ENCODE peak calls at places on chromosomes 5 and 9, in four cellular contexts. C, F, T and W are unnamed samples.

GRCh38 chr9:115261656-115262081 is 143.7 kb upstream of the TNC start:
- DNase-seq in C (no peak), F (no peak), T (no peak), W (no peak)

GRCh38 chr5:174412374-174412773 is 312.0 kb upstream of the MSX2 start:
- DNase-seq in C (no peak), F (no peak), T (no peak), W (no peak)

GRCh38 chr9:131670247-131670681 is 69.6 kb downstream of the RAPGEF1 start:
- DNase-seq in C (peak; percentile 27), F (no peak), T (no peak), W (peak; percentile 67)

GRCh38 chr5:19608434-19608833 is 379.6 kb downstream of the CDH18 start:
- DNase-seq in C (no peak), F (no peak), T (no peak), W (no peak)

GRCh38 chr5:86029308-86029707 is 588.4 kb upstream of the COX7C start:
- DNase-seq in C (no peak), F (no peak), T (no peak), W (no peak)

GRCh38 chr5:32100230-32100629 is 73.9 kb downstream of the GOLPH3 start:
- DNase-seq in C (no peak), F (no peak), T (peak; percentile 26), W (no peak)

GRCh38 chr9:129687391-129687790 is 21.9 kb downstream of the PRRX2 start:
- DNase-seq in C (no peak), F (no peak), T (no peak), W (no peak)

GRCh38 chr5:148416921-148417320 is 33.2 kb downstream of the FBXO38 start:
- DNase-seq in C (peak; percentile 34), F (no peak), T (no peak), W (no peak)

GRCh38 chr5:35313296-35313695 is 83.0 kb upstream of the PRLR start:
- DNase-seq in C (no peak), F (no peak), T (no peak), W (no peak)

GRCh38 chr5:177509361-177509951 is at the start of gene DOK3:
- DNase-seq in C (no peak), F (peak; percentile 72), T (no peak), W (peak; percentile 67)

GRCh38 chr5:157236423-157236822 is 29.5 kb upstream of the CYFIP2 start:
- DNase-seq in C (no peak), F (no peak), T (no peak), W (no peak)

GRCh38 chr5:135600971-135601381 is 22.2 kb upstream of the CXCL14 start:
- DNase-seq in C (no peak), F (no peak), T (no peak), W (no peak)

GRCh38 chr5:126561908-126562307 is 33.1 kb downstream of the ALDH7A1 start:
- DNase-seq in C (no peak), F (no peak), T (no peak), W (no peak)

GRCh38 chr5:17129093-17129492 is 88.3 kb upstream of the BASP1 start:
- DNase-seq in C (no peak), F (no peak), T (no peak), W (no peak)

GRCh38 chr5:127014573-127014972 is 15.8 kb downstream of the MARCHF3 start:
- DNase-seq in C (no peak), F (no peak), T (no peak), W (no peak)

GRCh38 chr5:109105631-109106267 is 304.0 kb downstream of the PJA2 start:
- DNase-seq in C (no peak), F (no peak), T (no peak), W (no peak)

GRCh38 chr9:104494808-104495207 is 9.3 kb upstream of the OR13F1 start:
- DNase-seq in C (no peak), F (no peak), T (no peak), W (no peak)

GRCh38 chr5:52582313-52582712 is 205.4 kb upstream of the ITGA1 start:
- DNase-seq in C (no peak), F (no peak), T (no peak), W (no peak)

GRCh38 chr9:92617195-92617813 is 52.6 kb downstream of the IPPK start:
- DNase-seq in C (no peak), F (no peak), T (no peak), W (no peak)

GRCh38 chr9:91361294-91362201 is at the start of gene AUH:
- DNase-seq in C (peak; percentile 84), F (peak; percentile 95), T (peak; percentile 69), W (peak; percentile 91)

GRCh38 chr9:38244971-38245370 is 147.5 kb upstream of the ALDH1B1 start:
- DNase-seq in C (no peak), F (no peak), T (no peak), W (no peak)

GRCh38 chr9:133653638-133654037 is 17.5 kb downstream of the DBH start:
- DNase-seq in C (no peak), F (no peak), T (no peak), W (no peak)

GRCh38 chr5:460413-460700 is 17.4 kb downstream of the EXOC3 start:
- DNase-seq in C (no peak), F (peak; percentile 64), T (no peak), W (peak; percentile 7)

GRCh38 chr9:137388589-137389427 is 34.2 kb downstream of the EXD3 start:
- DNase-seq in C (no peak), F (peak; percentile 69), T (no peak), W (no peak)

GRCh38 chr5:124410539-124410938 is 335.9 kb downstream of the ZNF608 start:
- DNase-seq in C (no peak), F (no peak), T (no peak), W (no peak)

GRCh38 chr9:136679431-136679941 is 7.8 kb downstream of the AGPAT2 start:
- DNase-seq in C (no peak), F (no peak), T (no peak), W (no peak)

GRCh38 chr5:66475731-66476130 is 120.5 kb upstream of the MAST4 start:
- DNase-seq in C (no peak), F (no peak), T (no peak), W (no peak)

GRCh38 chr9:129750010-129750409 is 2.8 kb downstream of the PTGES start:
- DNase-seq in C (no peak), F (no peak), T (no peak), W (no peak)

GRCh38 chr9:32304495-32304894 is 79.9 kb upstream of the ACO1 start:
- DNase-seq in C (no peak), F (no peak), T (no peak), W (no peak)